ENCODE peak calls at places on chromosomes 4 and X, in seven cellular contexts. U is stimulated activated CD8-positive, alpha-beta memory T cell treated with anti-CD3 and anti-CD28 coated beads, Interleukin-7, amount 100 ng/mL, for 48 hours; T is T-helper 9 cell; K is foreskin keratinocyte; V is NCI-H446; W is lower lobe of right lung; Z is CD8-positive, alpha-beta memory T cell. J is an unnamed sample.

GRCh38 chr4:158667651-158668198 is 4.0 kb downstream of the C4orf46 start:
- DNase-seq in U (no peak), T (no peak), K (no peak), V (no peak), W (no peak), Z (peak), J (no peak)

GRCh38 chrX:140163376-140164159 is 198.2 kb upstream of the CXorf66 start:
- DNase-seq in U (no peak), T (no peak), K (no peak), V (no peak), W (no peak), Z (no peak), J (no peak)

GRCh38 chr4:48420172-48420571 is 63.0 kb upstream of the SLC10A4 start:
- DNase-seq in U (no peak), T (no peak), K (no peak), V (no peak), W (no peak), Z (no peak), J (no peak)

GRCh38 chr4:18439306-18439705 is 417.8 kb upstream of the LCORL start:
- DNase-seq in U (no peak), T (no peak), K (no peak), V (no peak), W (no peak), Z (no peak), J (no peak)

GRCh38 chr4:61332671-61333070 is 132.5 kb downstream of the ADGRL3 start:
- DNase-seq in U (no peak), T (no peak), K (no peak), V (no peak), W (no peak), Z (no peak), J (no peak)

GRCh38 chr4:111641813-111642579 is 503.3 kb upstream of the FAM241A start:
- DNase-seq in U (no peak), T (no peak), K (peak), V (peak), W (no peak), Z (no peak), J (no peak)

GRCh38 chrX:105464611-105465010 is 244.1 kb upstream of the TEX13A start:
- DNase-seq in U (no peak), T (no peak), K (no peak), V (no peak), W (no peak), Z (no peak), J (no peak)

GRCh38 chr4:69060651-69061308 is 35.5 kb upstream of the UGT2B7 start:
- DNase-seq in U (no peak), T (no peak), K (peak), V (no peak), W (no peak), Z (no peak), J (no peak)

GRCh38 chr4:108611360-108611759 is 9.0 kb upstream of the RPL34 start:
- DNase-seq in U (no peak), T (no peak), K (no peak), V (no peak), W (no peak), Z (no peak), J (no peak)